ENCODE peak calls at places on chromosomes 4 and X, in four cellular contexts. One of them, this sample, is unnamed.

GRCh38 chr4:124337874-124338273 is 374.7 kb downstream of the ANKRD50 start:
- DNase-seq in tibial artery: no peak
- DNase-seq in lower leg skin: no peak
- DNase-seq in hepatocyte: no peak
- DNase-seq in this sample: no peak

GRCh38 chr4:61693520-61693919 is 493.4 kb downstream of the ADGRL3 start:
- DNase-seq in tibial artery: no peak
- DNase-seq in lower leg skin: no peak
- DNase-seq in hepatocyte: no peak
- DNase-seq in this sample: no peak

GRCh38 chr4:181966084-181966483 is 277.1 kb upstream of the TENM3 start:
- DNase-seq in tibial artery: no peak
- DNase-seq in lower leg skin: no peak
- DNase-seq in hepatocyte: no peak
- DNase-seq in this sample: no peak

GRCh38 chr4:188008377-188008776 is 12.8 kb downstream of the ZFP42 start:
- DNase-seq in tibial artery: no peak
- DNase-seq in lower leg skin: no peak
- DNase-seq in hepatocyte: no peak
- DNase-seq in this sample: no peak

GRCh38 chr4:25936696-25937095 is 22.7 kb downstream of the SMIM20 start:
- DNase-seq in tibial artery: no peak
- DNase-seq in lower leg skin: no peak
- DNase-seq in hepatocyte: no peak
- DNase-seq in this sample: no peak

GRCh38 chr4:87896020-87896621 is 63.4 kb downstream of the MEPE start:
- DNase-seq in tibial artery: no peak
- DNase-seq in lower leg skin: no peak
- DNase-seq in hepatocyte: no peak
- DNase-seq in this sample: no peak

GRCh38 chr4:150960818-150961217 is 54.3 kb downstream of the LRBA start:
- DNase-seq in tibial artery: no peak
- DNase-seq in lower leg skin: no peak
- DNase-seq in hepatocyte: peak; percentile 23
- DNase-seq in this sample: no peak

GRCh38 chr4:38993683-38994082 is 38.5 kb downstream of the TMEM156 start:
- DNase-seq in tibial artery: no peak
- DNase-seq in lower leg skin: no peak
- DNase-seq in hepatocyte: no peak
- DNase-seq in this sample: no peak

GRCh38 chr4:26858035-26858918 is 2.4 kb upstream of the STIM2 start:
- DNase-seq in tibial artery: no peak
- DNase-seq in lower leg skin: no peak
- DNase-seq in hepatocyte: no peak
- DNase-seq in this sample: no peak

GRCh38 chr4:17595471-17596005 is 18.5 kb downstream of the LAP3 start:
- DNase-seq in tibial artery: no peak
- DNase-seq in lower leg skin: no peak
- DNase-seq in hepatocyte: no peak
- DNase-seq in this sample: no peak

GRCh38 chr4:24774452-24774851 is 20.9 kb upstream of the SOD3 start:
- DNase-seq in tibial artery: no peak
- DNase-seq in lower leg skin: no peak
- DNase-seq in hepatocyte: peak; percentile 19
- DNase-seq in this sample: no peak

GRCh38 chrX:97168646-97169045 is 284.9 kb downstream of the RPA4 start:
- DNase-seq in tibial artery: no peak
- DNase-seq in lower leg skin: no peak
- DNase-seq in hepatocyte: no peak
- DNase-seq in this sample: no peak

GRCh38 chr4:183860726-183861125 is 44.4 kb upstream of the STOX2 start:
- DNase-seq in tibial artery: no peak
- DNase-seq in lower leg skin: no peak
- DNase-seq in hepatocyte: no peak
- DNase-seq in this sample: no peak

GRCh38 chr4:5572114-5572513 is 136.2 kb downstream of the EVC2 start:
- DNase-seq in tibial artery: no peak
- DNase-seq in lower leg skin: no peak
- DNase-seq in hepatocyte: no peak
- DNase-seq in this sample: no peak

GRCh38 chrX:131792789-131793462 is 230.2 kb upstream of the STK26 start:
- DNase-seq in tibial artery: no peak
- DNase-seq in lower leg skin: peak; percentile 97
- DNase-seq in hepatocyte: no peak
- DNase-seq in this sample: peak; percentile 89

GRCh38 chr4:41212221-41213203 is 1.8 kb downstream of the APBB2 start:
- DNase-seq in tibial artery: no peak
- DNase-seq in lower leg skin: no peak
- DNase-seq in hepatocyte: peak; percentile 76
- DNase-seq in this sample: no peak

GRCh38 chr4:86939737-86940141 is 4.9 kb downstream of the AFF1 start:
- DNase-seq in tibial artery: no peak
- DNase-seq in lower leg skin: no peak
- DNase-seq in hepatocyte: no peak
- DNase-seq in this sample: no peak

GRCh38 chrX:17291998-17292658 is 82.9 kb upstream of the NHS start:
- DNase-seq in tibial artery: peak; percentile 69
- DNase-seq in lower leg skin: no peak
- DNase-seq in hepatocyte: peak; percentile 17
- DNase-seq in this sample: no peak

GRCh38 chr4:176906693-176907092 is 114.0 kb upstream of the VEGFC start:
- DNase-seq in tibial artery: no peak
- DNase-seq in lower leg skin: no peak
- DNase-seq in hepatocyte: no peak
- DNase-seq in this sample: no peak

GRCh38 chr4:74311696-74312313 is 3.5 kb downstream of the EPGN start:
- DNase-seq in tibial artery: no peak
- DNase-seq in lower leg skin: no peak
- DNase-seq in hepatocyte: peak; percentile 78
- DNase-seq in this sample: no peak

GRCh38 chrX:63913719-63914118 is 128.7 kb upstream of the ARHGEF9 start:
- DNase-seq in tibial artery: no peak
- DNase-seq in lower leg skin: no peak
- DNase-seq in hepatocyte: no peak
- DNase-seq in this sample: no peak

GRCh38 chr4:101356928-101357327 is 9.6 kb upstream of the PPP3CA start:
- DNase-seq in tibial artery: no peak
- DNase-seq in lower leg skin: no peak
- DNase-seq in hepatocyte: peak; percentile 71
- DNase-seq in this sample: no peak

GRCh38 chr4:90403781-90404180 is 276.6 kb downstream of the CCSER1 start:
- DNase-seq in tibial artery: no peak
- DNase-seq in lower leg skin: no peak
- DNase-seq in hepatocyte: no peak
- DNase-seq in this sample: no peak

GRCh38 chrX:151153086-151153485 is 23.3 kb upstream of the GPR50 start:
- DNase-seq in tibial artery: no peak
- DNase-seq in lower leg skin: no peak
- DNase-seq in hepatocyte: peak; percentile 30
- DNase-seq in this sample: no peak

GRCh38 chr4:153850525-153851280 is 61.8 kb upstream of the SFRP2 start:
- DNase-seq in tibial artery: no peak
- DNase-seq in lower leg skin: no peak
- DNase-seq in hepatocyte: no peak
- DNase-seq in this sample: no peak

GRCh38 chr4:188162698-188163097 is 23.5 kb downstream of the TRIML1 start:
- DNase-seq in tibial artery: no peak
- DNase-seq in lower leg skin: no peak
- DNase-seq in hepatocyte: no peak
- DNase-seq in this sample: no peak

GRCh38 chr4:118281611-118282442 is 71.0 kb downstream of the PRSS12 start:
- DNase-seq in tibial artery: no peak
- DNase-seq in lower leg skin: no peak
- DNase-seq in hepatocyte: peak; percentile 18
- DNase-seq in this sample: no peak

GRCh38 chr4:168631241-168632151 is 134.6 kb downstream of the PALLD start:
- DNase-seq in tibial artery: peak; percentile 77
- DNase-seq in lower leg skin: peak; percentile 91
- DNase-seq in hepatocyte: peak; percentile 89
- DNase-seq in this sample: peak; percentile 78

GRCh38 chr4:108118505-108118904 is 50.2 kb downstream of the LEF1 start:
- DNase-seq in tibial artery: no peak
- DNase-seq in lower leg skin: no peak
- DNase-seq in hepatocyte: peak; percentile 28
- DNase-seq in this sample: no peak

GRCh38 chr4:31415629-31416028 is 695.5 kb downstream of the PCDH7 start:
- DNase-seq in tibial artery: no peak
- DNase-seq in lower leg skin: no peak
- DNase-seq in hepatocyte: no peak
- DNase-seq in this sample: no peak

GRCh38 chr4:15117270-15117946 is 115.1 kb downstream of the CPEB2 start:
- DNase-seq in tibial artery: no peak
- DNase-seq in lower leg skin: no peak
- DNase-seq in hepatocyte: no peak
- DNase-seq in this sample: no peak

GRCh38 chrX:68084765-68085164 is 348.5 kb downstream of the OPHN1 start:
- DNase-seq in tibial artery: no peak
- DNase-seq in lower leg skin: no peak
- DNase-seq in hepatocyte: no peak
- DNase-seq in this sample: no peak

GRCh38 chrX:13688772-13689518 is at the start of gene RAB9A:
- DNase-seq in tibial artery: peak; percentile 92
- DNase-seq in lower leg skin: peak; percentile 97
- DNase-seq in hepatocyte: peak; percentile 88
- DNase-seq in this sample: peak; percentile 90

GRCh38 chr4:145909331-145909730 is 29.3 kb downstream of the ZNF827 start:
- DNase-seq in tibial artery: no peak
- DNase-seq in lower leg skin: no peak
- DNase-seq in hepatocyte: no peak
- DNase-seq in this sample: no peak

GRCh38 chr4:182808673-182809416 is 108.3 kb downstream of the DCTD start:
- DNase-seq in tibial artery: no peak
- DNase-seq in lower leg skin: no peak
- DNase-seq in hepatocyte: no peak
- DNase-seq in this sample: no peak

GRCh38 chr4:86129546-86129945 is 230.3 kb downstream of the MAPK10 start:
- DNase-seq in tibial artery: no peak
- DNase-seq in lower leg skin: no peak
- DNase-seq in hepatocyte: no peak
- DNase-seq in this sample: no peak

DNA sequence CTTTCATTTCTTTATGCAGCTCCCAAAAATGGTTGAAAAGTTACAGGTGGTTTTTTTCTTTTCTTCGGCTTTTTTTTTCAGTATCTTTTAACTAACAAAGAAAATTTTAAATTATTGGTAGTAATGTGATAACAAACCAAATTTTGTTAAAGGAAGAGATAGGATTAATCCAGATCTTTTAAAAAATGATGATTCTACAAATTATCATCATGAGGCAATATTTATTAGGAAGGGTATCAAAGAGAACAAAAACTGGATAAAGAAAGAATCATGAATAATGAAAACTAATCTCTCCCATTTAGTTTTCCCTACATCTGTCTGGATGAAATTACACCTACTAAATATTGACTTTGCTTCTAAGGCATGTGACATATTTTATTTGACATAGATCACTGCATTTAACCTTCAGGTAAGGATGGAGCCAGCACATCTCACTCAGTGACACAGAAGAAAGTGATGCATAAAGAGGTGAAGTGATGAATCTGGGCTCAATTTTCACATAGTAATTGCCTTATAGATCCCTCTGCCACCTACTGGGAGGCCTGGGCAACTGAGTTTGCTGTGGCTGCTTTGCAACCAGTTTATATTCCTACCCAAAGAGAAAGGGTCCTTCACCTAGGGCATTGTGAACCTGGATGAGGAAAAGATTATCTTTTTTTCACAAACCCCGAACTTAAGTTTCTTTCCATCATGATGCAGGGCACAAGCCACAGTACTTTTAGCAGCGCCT is 155.6 kb downstream of the HNRNPD start:
- DNase-seq in tibial artery: no peak
- DNase-seq in lower leg skin: no peak
- DNase-seq in hepatocyte: peak; percentile 17
- DNase-seq in this sample: no peak
- TF ChIP-seq CTCF in tibial artery: no peak
- TF ChIP-seq CTCF in lower leg skin: no peak
- TF ChIP-seq CTCF in hepatocyte: peak; percentile 30
- TF ChIP-seq CTCF in this sample: no peak

GRCh38 chrX:11540532-11541377 is 125.0 kb downstream of the ARHGAP6 start:
- DNase-seq in tibial artery: no peak
- DNase-seq in lower leg skin: no peak
- DNase-seq in hepatocyte: no peak
- DNase-seq in this sample: no peak
- TF ChIP-seq CTCF in tibial artery: no peak
- TF ChIP-seq CTCF in lower leg skin: no peak
- TF ChIP-seq CTCF in hepatocyte: no peak
- TF ChIP-seq CTCF in this sample: no peak

DNA sequence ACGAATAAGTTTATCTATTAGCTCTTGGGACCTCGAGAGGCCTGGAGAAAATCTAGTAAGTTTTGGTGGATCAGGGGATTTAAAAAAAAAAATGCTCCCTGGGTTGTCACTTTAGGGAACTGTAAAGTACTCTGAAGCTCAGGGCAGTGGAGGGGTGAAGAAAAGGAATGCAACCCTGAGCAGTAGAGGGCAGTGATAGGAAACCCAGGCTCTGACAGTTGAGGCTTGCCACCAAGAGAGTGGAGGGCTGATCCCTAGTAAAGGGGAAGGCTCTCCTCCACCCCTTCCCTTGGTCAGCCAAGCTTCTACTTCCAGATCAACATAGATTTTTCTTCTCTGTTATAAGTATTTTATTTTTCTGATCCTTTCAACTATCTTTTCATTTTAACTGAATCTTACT is 73.1 kb downstream of the FBXO8 start:
- DNase-seq in tibial artery: no peak
- DNase-seq in lower leg skin: no peak
- DNase-seq in hepatocyte: no peak
- DNase-seq in this sample: no peak
- TF ChIP-seq CTCF in tibial artery: no peak
- TF ChIP-seq CTCF in lower leg skin: no peak
- TF ChIP-seq CTCF in hepatocyte: no peak
- TF ChIP-seq CTCF in this sample: no peak

DNA sequence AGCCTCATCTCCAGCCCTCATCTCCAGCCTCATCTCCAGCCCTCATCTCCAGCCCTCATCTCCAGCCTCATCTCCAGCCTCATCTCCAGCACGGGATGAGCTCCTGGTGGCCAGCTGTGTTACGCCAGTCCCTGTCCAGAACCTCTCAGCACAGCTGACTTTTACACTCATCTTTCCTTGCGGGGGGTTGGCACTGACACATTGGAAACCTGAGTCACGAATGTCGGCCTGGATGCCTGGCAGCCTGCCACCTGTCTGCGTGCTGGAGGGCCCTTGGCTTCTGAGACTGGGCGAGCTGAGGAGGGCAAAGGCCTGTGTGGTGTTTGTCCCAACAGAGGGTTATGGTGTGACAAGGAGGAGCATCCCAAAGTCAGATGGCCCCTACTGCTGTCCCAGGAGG is 66.1 kb upstream of the HGFAC start:
- DNase-seq in tibial artery: no peak
- DNase-seq in lower leg skin: no peak
- DNase-seq in hepatocyte: no peak
- DNase-seq in this sample: no peak
- TF ChIP-seq CTCF in tibial artery: no peak
- TF ChIP-seq CTCF in lower leg skin: no peak
- TF ChIP-seq CTCF in hepatocyte: no peak
- TF ChIP-seq CTCF in this sample: no peak

GRCh38 chr4:103375278-103375677 is 177.1 kb upstream of the CENPE start:
- DNase-seq in tibial artery: no peak
- DNase-seq in lower leg skin: no peak
- DNase-seq in hepatocyte: no peak
- DNase-seq in this sample: no peak
- TF ChIP-seq CTCF in tibial artery: no peak
- TF ChIP-seq CTCF in lower leg skin: no peak
- TF ChIP-seq CTCF in hepatocyte: no peak
- TF ChIP-seq CTCF in this sample: no peak